ENCODE peak calls at places on chromosomes 6 and 20, in five cellular contexts. One of them, this sample, is unnamed.

GRCh38 chr6:103797738-103798137 is 1062.0 kb downstream of the HACE1 start:
- DNase-seq in endothelial cell: no peak
- DNase-seq in fibroblast of the aortic adventitia: peak; percentile 0
- DNase-seq in activated CD4-positive, alpha-beta T cell treated with anti-CD3 and anti-CD28 coated beads, Interleukin-2, amount 50 U/mL, for 24 hours: no peak
- DNase-seq in astrocyte of the cerebellum: no peak
- DNase-seq in this sample: no peak

GRCh38 chr20:63553933-63554290 is at the start of gene FNDC11:
- DNase-seq in endothelial cell: peak; percentile 62
- DNase-seq in fibroblast of the aortic adventitia: no peak
- DNase-seq in activated CD4-positive, alpha-beta T cell treated with anti-CD3 and anti-CD28 coated beads, Interleukin-2, amount 50 U/mL, for 24 hours: no peak
- DNase-seq in astrocyte of the cerebellum: no peak
- DNase-seq in this sample: peak; percentile 75

GRCh38 chr20:32534661-32535240 is 50.4 kb downstream of the NOL4L start:
- DNase-seq in endothelial cell: no peak
- DNase-seq in fibroblast of the aortic adventitia: no peak
- DNase-seq in activated CD4-positive, alpha-beta T cell treated with anti-CD3 and anti-CD28 coated beads, Interleukin-2, amount 50 U/mL, for 24 hours: no peak
- DNase-seq in astrocyte of the cerebellum: no peak
- DNase-seq in this sample: no peak

GRCh38 chr6:17360564-17360963 is 32.8 kb upstream of the CAP2 start:
- DNase-seq in endothelial cell: no peak
- DNase-seq in fibroblast of the aortic adventitia: no peak
- DNase-seq in activated CD4-positive, alpha-beta T cell treated with anti-CD3 and anti-CD28 coated beads, Interleukin-2, amount 50 U/mL, for 24 hours: no peak
- DNase-seq in astrocyte of the cerebellum: no peak
- DNase-seq in this sample: no peak

GRCh38 chr6:44668976-44669934 is 281.7 kb downstream of the CDC5L start:
- DNase-seq in endothelial cell: no peak
- DNase-seq in fibroblast of the aortic adventitia: no peak
- DNase-seq in activated CD4-positive, alpha-beta T cell treated with anti-CD3 and anti-CD28 coated beads, Interleukin-2, amount 50 U/mL, for 24 hours: no peak
- DNase-seq in astrocyte of the cerebellum: no peak
- DNase-seq in this sample: no peak

GRCh38 chr20:50517817-50518154 is 7.6 kb downstream of the PTPN1 start:
- DNase-seq in endothelial cell: no peak
- DNase-seq in fibroblast of the aortic adventitia: no peak
- DNase-seq in activated CD4-positive, alpha-beta T cell treated with anti-CD3 and anti-CD28 coated beads, Interleukin-2, amount 50 U/mL, for 24 hours: no peak
- DNase-seq in astrocyte of the cerebellum: no peak
- DNase-seq in this sample: no peak

GRCh38 chr6:167757291-167757690 is 69.4 kb upstream of the AFDN start:
- DNase-seq in endothelial cell: no peak
- DNase-seq in fibroblast of the aortic adventitia: no peak
- DNase-seq in activated CD4-positive, alpha-beta T cell treated with anti-CD3 and anti-CD28 coated beads, Interleukin-2, amount 50 U/mL, for 24 hours: no peak
- DNase-seq in astrocyte of the cerebellum: no peak
- DNase-seq in this sample: no peak

GRCh38 chr6:139982652-139983051 is 608.2 kb upstream of the CITED2 start:
- DNase-seq in endothelial cell: no peak
- DNase-seq in fibroblast of the aortic adventitia: peak; percentile 64
- DNase-seq in activated CD4-positive, alpha-beta T cell treated with anti-CD3 and anti-CD28 coated beads, Interleukin-2, amount 50 U/mL, for 24 hours: no peak
- DNase-seq in astrocyte of the cerebellum: peak; percentile 59
- DNase-seq in this sample: no peak

GRCh38 chr6:168451805-168452204 is 10.8 kb downstream of the SMOC2 start:
- DNase-seq in endothelial cell: no peak
- DNase-seq in fibroblast of the aortic adventitia: no peak
- DNase-seq in activated CD4-positive, alpha-beta T cell treated with anti-CD3 and anti-CD28 coated beads, Interleukin-2, amount 50 U/mL, for 24 hours: no peak
- DNase-seq in astrocyte of the cerebellum: no peak
- DNase-seq in this sample: no peak

GRCh38 chr6:119147101-119148053 is 68.9 kb upstream of the FAM184A start:
- DNase-seq in endothelial cell: no peak
- DNase-seq in fibroblast of the aortic adventitia: peak; percentile 98
- DNase-seq in activated CD4-positive, alpha-beta T cell treated with anti-CD3 and anti-CD28 coated beads, Interleukin-2, amount 50 U/mL, for 24 hours: no peak
- DNase-seq in astrocyte of the cerebellum: peak; percentile 91
- DNase-seq in this sample: no peak

GRCh38 chr20:50293244-50294139 is 102.9 kb downstream of the CEBPB start:
- DNase-seq in endothelial cell: no peak
- DNase-seq in fibroblast of the aortic adventitia: no peak
- DNase-seq in activated CD4-positive, alpha-beta T cell treated with anti-CD3 and anti-CD28 coated beads, Interleukin-2, amount 50 U/mL, for 24 hours: no peak
- DNase-seq in astrocyte of the cerebellum: no peak
- DNase-seq in this sample: no peak

GRCh38 chr20:38109657-38110524 is 55.2 kb downstream of the TGM2 start:
- DNase-seq in endothelial cell: no peak
- DNase-seq in fibroblast of the aortic adventitia: peak; percentile 100
- DNase-seq in activated CD4-positive, alpha-beta T cell treated with anti-CD3 and anti-CD28 coated beads, Interleukin-2, amount 50 U/mL, for 24 hours: no peak
- DNase-seq in astrocyte of the cerebellum: peak; percentile 87
- DNase-seq in this sample: no peak

GRCh38 chr6:6515691-6516607 is 72.6 kb upstream of the LY86 start:
- DNase-seq in endothelial cell: no peak
- DNase-seq in fibroblast of the aortic adventitia: no peak
- DNase-seq in activated CD4-positive, alpha-beta T cell treated with anti-CD3 and anti-CD28 coated beads, Interleukin-2, amount 50 U/mL, for 24 hours: no peak
- DNase-seq in astrocyte of the cerebellum: no peak
- DNase-seq in this sample: no peak

GRCh38 chr6:30682181-30683117 is 4.0 kb downstream of the PPP1R18 start:
- DNase-seq in endothelial cell: peak; percentile 90
- DNase-seq in fibroblast of the aortic adventitia: peak; percentile 82
- DNase-seq in activated CD4-positive, alpha-beta T cell treated with anti-CD3 and anti-CD28 coated beads, Interleukin-2, amount 50 U/mL, for 24 hours: peak; percentile 60
- DNase-seq in astrocyte of the cerebellum: peak; percentile 62
- DNase-seq in this sample: no peak

GRCh38 chr6:84059082-84059481 is 25.5 kb downstream of the MRAP2 start:
- DNase-seq in endothelial cell: no peak
- DNase-seq in fibroblast of the aortic adventitia: no peak
- DNase-seq in activated CD4-positive, alpha-beta T cell treated with anti-CD3 and anti-CD28 coated beads, Interleukin-2, amount 50 U/mL, for 24 hours: no peak
- DNase-seq in astrocyte of the cerebellum: no peak
- DNase-seq in this sample: no peak

GRCh38 chr6:88163576-88163975 is 2.6 kb downstream of the CNR1 start:
- DNase-seq in endothelial cell: no peak
- DNase-seq in fibroblast of the aortic adventitia: no peak
- DNase-seq in activated CD4-positive, alpha-beta T cell treated with anti-CD3 and anti-CD28 coated beads, Interleukin-2, amount 50 U/mL, for 24 hours: no peak
- DNase-seq in astrocyte of the cerebellum: no peak
- DNase-seq in this sample: no peak

GRCh38 chr6:105272783-105273182 is 93.0 kb upstream of the POPDC3 start:
- DNase-seq in endothelial cell: no peak
- DNase-seq in fibroblast of the aortic adventitia: no peak
- DNase-seq in activated CD4-positive, alpha-beta T cell treated with anti-CD3 and anti-CD28 coated beads, Interleukin-2, amount 50 U/mL, for 24 hours: no peak
- DNase-seq in astrocyte of the cerebellum: no peak
- DNase-seq in this sample: no peak

GRCh38 chr20:36538026-36538764 is 3.1 kb upstream of the MYL9 start:
- DNase-seq in endothelial cell: no peak
- DNase-seq in fibroblast of the aortic adventitia: peak; percentile 90
- DNase-seq in activated CD4-positive, alpha-beta T cell treated with anti-CD3 and anti-CD28 coated beads, Interleukin-2, amount 50 U/mL, for 24 hours: no peak
- DNase-seq in astrocyte of the cerebellum: peak; percentile 40
- DNase-seq in this sample: no peak

GRCh38 chr20:59576216-59576953 is 28.0 kb upstream of the PHACTR3 start:
- DNase-seq in endothelial cell: no peak
- DNase-seq in fibroblast of the aortic adventitia: no peak
- DNase-seq in activated CD4-positive, alpha-beta T cell treated with anti-CD3 and anti-CD28 coated beads, Interleukin-2, amount 50 U/mL, for 24 hours: no peak
- DNase-seq in astrocyte of the cerebellum: no peak
- DNase-seq in this sample: no peak

GRCh38 chr20:6654490-6655247 is 112.8 kb upstream of the BMP2 start:
- DNase-seq in endothelial cell: no peak
- DNase-seq in fibroblast of the aortic adventitia: no peak
- DNase-seq in activated CD4-positive, alpha-beta T cell treated with anti-CD3 and anti-CD28 coated beads, Interleukin-2, amount 50 U/mL, for 24 hours: no peak
- DNase-seq in astrocyte of the cerebellum: no peak
- DNase-seq in this sample: no peak

GRCh38 chr20:50467618-50468373 is 42.4 kb upstream of the PTPN1 start:
- DNase-seq in endothelial cell: peak; percentile 51
- DNase-seq in fibroblast of the aortic adventitia: peak; percentile 61
- DNase-seq in activated CD4-positive, alpha-beta T cell treated with anti-CD3 and anti-CD28 coated beads, Interleukin-2, amount 50 U/mL, for 24 hours: no peak
- DNase-seq in astrocyte of the cerebellum: no peak
- DNase-seq in this sample: no peak

GRCh38 chr6:13813621-13814175 is 659 bp downstream of the MCUR1 start:
- DNase-seq in endothelial cell: peak; percentile 80
- DNase-seq in fibroblast of the aortic adventitia: peak; percentile 57
- DNase-seq in activated CD4-positive, alpha-beta T cell treated with anti-CD3 and anti-CD28 coated beads, Interleukin-2, amount 50 U/mL, for 24 hours: no peak
- DNase-seq in astrocyte of the cerebellum: no peak
- DNase-seq in this sample: peak; percentile 78

GRCh38 chr20:60048634-60049578 is 90.7 kb downstream of the CDH26 start:
- DNase-seq in endothelial cell: no peak
- DNase-seq in fibroblast of the aortic adventitia: no peak
- DNase-seq in activated CD4-positive, alpha-beta T cell treated with anti-CD3 and anti-CD28 coated beads, Interleukin-2, amount 50 U/mL, for 24 hours: no peak
- DNase-seq in astrocyte of the cerebellum: no peak
- DNase-seq in this sample: no peak

GRCh38 chr6:119620846-119621570 is 271.4 kb upstream of the MAN1A1 start:
- DNase-seq in endothelial cell: no peak
- DNase-seq in fibroblast of the aortic adventitia: peak; percentile 91
- DNase-seq in activated CD4-positive, alpha-beta T cell treated with anti-CD3 and anti-CD28 coated beads, Interleukin-2, amount 50 U/mL, for 24 hours: no peak
- DNase-seq in astrocyte of the cerebellum: peak; percentile 87
- DNase-seq in this sample: no peak

GRCh38 chr6:52285174-52286068 is 879 bp upstream of the MCM3 start:
- DNase-seq in endothelial cell: no peak
- DNase-seq in fibroblast of the aortic adventitia: peak; percentile 74
- DNase-seq in activated CD4-positive, alpha-beta T cell treated with anti-CD3 and anti-CD28 coated beads, Interleukin-2, amount 50 U/mL, for 24 hours: no peak
- DNase-seq in astrocyte of the cerebellum: no peak
- DNase-seq in this sample: no peak

GRCh38 chr20:48789185-48789668 is 38.6 kb downstream of the PREX1 start:
- DNase-seq in endothelial cell: no peak
- DNase-seq in fibroblast of the aortic adventitia: no peak
- DNase-seq in activated CD4-positive, alpha-beta T cell treated with anti-CD3 and anti-CD28 coated beads, Interleukin-2, amount 50 U/mL, for 24 hours: no peak
- DNase-seq in astrocyte of the cerebellum: no peak
- DNase-seq in this sample: no peak

GRCh38 chr6:39889229-39889628 is 45.0 kb downstream of the MOCS1 start:
- DNase-seq in endothelial cell: no peak
- DNase-seq in fibroblast of the aortic adventitia: no peak
- DNase-seq in activated CD4-positive, alpha-beta T cell treated with anti-CD3 and anti-CD28 coated beads, Interleukin-2, amount 50 U/mL, for 24 hours: no peak
- DNase-seq in astrocyte of the cerebellum: no peak
- DNase-seq in this sample: no peak

GRCh38 chr6:166955121-166955864 is 1.1 kb downstream of the RNASET2 start:
- DNase-seq in endothelial cell: peak; percentile 14
- DNase-seq in fibroblast of the aortic adventitia: no peak
- DNase-seq in activated CD4-positive, alpha-beta T cell treated with anti-CD3 and anti-CD28 coated beads, Interleukin-2, amount 50 U/mL, for 24 hours: no peak
- DNase-seq in astrocyte of the cerebellum: no peak
- DNase-seq in this sample: peak; percentile 12

GRCh38 chr20:25238319-25239037 is 9.4 kb upstream of the PYGB start:
- DNase-seq in endothelial cell: no peak
- DNase-seq in fibroblast of the aortic adventitia: peak; percentile 43
- DNase-seq in activated CD4-positive, alpha-beta T cell treated with anti-CD3 and anti-CD28 coated beads, Interleukin-2, amount 50 U/mL, for 24 hours: no peak
- DNase-seq in astrocyte of the cerebellum: no peak
- DNase-seq in this sample: no peak

GRCh38 chr20:62551408-62552323 is 75.9 kb upstream of the GATA5 start:
- DNase-seq in endothelial cell: no peak
- DNase-seq in fibroblast of the aortic adventitia: no peak
- DNase-seq in activated CD4-positive, alpha-beta T cell treated with anti-CD3 and anti-CD28 coated beads, Interleukin-2, amount 50 U/mL, for 24 hours: no peak
- DNase-seq in astrocyte of the cerebellum: no peak
- DNase-seq in this sample: no peak

GRCh38 chr20:49427751-49428518 is 54.5 kb downstream of the KCNB1 start:
- DNase-seq in endothelial cell: no peak
- DNase-seq in fibroblast of the aortic adventitia: no peak
- DNase-seq in activated CD4-positive, alpha-beta T cell treated with anti-CD3 and anti-CD28 coated beads, Interleukin-2, amount 50 U/mL, for 24 hours: no peak
- DNase-seq in astrocyte of the cerebellum: no peak
- DNase-seq in this sample: no peak

GRCh38 chr6:89745728-89746127 is 73.9 kb downstream of the MDN1 start:
- DNase-seq in endothelial cell: no peak
- DNase-seq in fibroblast of the aortic adventitia: no peak
- DNase-seq in activated CD4-positive, alpha-beta T cell treated with anti-CD3 and anti-CD28 coated beads, Interleukin-2, amount 50 U/mL, for 24 hours: no peak
- DNase-seq in astrocyte of the cerebellum: no peak
- DNase-seq in this sample: no peak

GRCh38 chr20:45985573-45985972 is 13.6 kb upstream of the ZNF335 start:
- DNase-seq in endothelial cell: no peak
- DNase-seq in fibroblast of the aortic adventitia: no peak
- DNase-seq in activated CD4-positive, alpha-beta T cell treated with anti-CD3 and anti-CD28 coated beads, Interleukin-2, amount 50 U/mL, for 24 hours: no peak
- DNase-seq in astrocyte of the cerebellum: no peak
- DNase-seq in this sample: no peak

GRCh38 chr6:65116326-65116725 is 590.7 kb downstream of the EYS start:
- DNase-seq in endothelial cell: no peak
- DNase-seq in fibroblast of the aortic adventitia: no peak
- DNase-seq in activated CD4-positive, alpha-beta T cell treated with anti-CD3 and anti-CD28 coated beads, Interleukin-2, amount 50 U/mL, for 24 hours: no peak
- DNase-seq in astrocyte of the cerebellum: no peak
- DNase-seq in this sample: no peak

GRCh38 chr20:17062712-17063111 is 164.1 kb upstream of the PCSK2 start:
- DNase-seq in endothelial cell: no peak
- DNase-seq in fibroblast of the aortic adventitia: no peak
- DNase-seq in activated CD4-positive, alpha-beta T cell treated with anti-CD3 and anti-CD28 coated beads, Interleukin-2, amount 50 U/mL, for 24 hours: no peak
- DNase-seq in astrocyte of the cerebellum: no peak
- DNase-seq in this sample: no peak

GRCh38 chr6:170130771-170131241 is 160.1 kb downstream of the DLL1 start:
- DNase-seq in endothelial cell: no peak
- DNase-seq in fibroblast of the aortic adventitia: no peak
- DNase-seq in activated CD4-positive, alpha-beta T cell treated with anti-CD3 and anti-CD28 coated beads, Interleukin-2, amount 50 U/mL, for 24 hours: no peak
- DNase-seq in astrocyte of the cerebellum: no peak
- DNase-seq in this sample: no peak

GRCh38 chr6:117142995-117143394 is 122.4 kb upstream of the VGLL2 start:
- DNase-seq in endothelial cell: no peak
- DNase-seq in fibroblast of the aortic adventitia: no peak
- DNase-seq in activated CD4-positive, alpha-beta T cell treated with anti-CD3 and anti-CD28 coated beads, Interleukin-2, amount 50 U/mL, for 24 hours: no peak
- DNase-seq in astrocyte of the cerebellum: no peak
- DNase-seq in this sample: no peak

GRCh38 chr6:90003941-90004340 is 109.7 kb downstream of the GJA10 start:
- DNase-seq in endothelial cell: no peak
- DNase-seq in fibroblast of the aortic adventitia: no peak
- DNase-seq in activated CD4-positive, alpha-beta T cell treated with anti-CD3 and anti-CD28 coated beads, Interleukin-2, amount 50 U/mL, for 24 hours: no peak
- DNase-seq in astrocyte of the cerebellum: peak; percentile 32
- DNase-seq in this sample: no peak